ENCODE peak calls at places on chromosomes 12 and 14, in four cellular contexts. L is CD4-positive, alpha-beta T cell; T is lower leg skin; K is A673. F is an unnamed sample.

GRCh38 chr14:72256055-72256454 is 323.8 kb downstream of the RGS6 start:
- DNase-seq in L (no peak), T (no peak), K (no peak), F (no peak)

GRCh38 chr14:20934148-20934762 is 21.0 kb upstream of the RNASE2 start:
- DNase-seq in L (no peak), T (no peak), K (peak; percentile 73), F (no peak)

GRCh38 chr12:39235990-39236767 is 206.7 kb downstream of the KIF21A start:
- DNase-seq in L (no peak), T (no peak), K (no peak), F (no peak)

GRCh38 chr12:112768278-112768677 is 23.3 kb upstream of the RPH3A start:
- DNase-seq in L (no peak), T (no peak), K (no peak), F (no peak)

GRCh38 chr14:24084439-24084838 is 9.7 kb upstream of the PCK2 start:
- DNase-seq in L (no peak), T (no peak), K (no peak), F (no peak)

GRCh38 chr12:58602179-58602578 is 318.1 kb downstream of the LRIG3 start:
- DNase-seq in L (no peak), T (no peak), K (no peak), F (no peak)

GRCh38 chr14:22555573-22556011 is 33.4 kb downstream of the DAD1 start:
- DNase-seq in L (no peak), T (no peak), K (no peak), F (no peak)

GRCh38 chr12:128286970-128287369 is 20.0 kb downstream of the TMEM132C start:
- DNase-seq in L (no peak), T (peak; percentile 89), K (no peak), F (no peak)

GRCh38 chr12:113852695-113853490 is 113.2 kb downstream of the RBM19 start:
- DNase-seq in L (no peak), T (no peak), K (no peak), F (no peak)

GRCh38 chr12:130714091-130714590 is 2.0 kb downstream of the RIMBP2 start:
- DNase-seq in L (no peak), T (peak; percentile 86), K (peak; percentile 54), F (no peak)

GRCh38 chr12:6604254-6605029 is 2.7 kb downstream of the CHD4 start:
- DNase-seq in L (no peak), T (no peak), K (no peak), F (no peak)

DNA sequence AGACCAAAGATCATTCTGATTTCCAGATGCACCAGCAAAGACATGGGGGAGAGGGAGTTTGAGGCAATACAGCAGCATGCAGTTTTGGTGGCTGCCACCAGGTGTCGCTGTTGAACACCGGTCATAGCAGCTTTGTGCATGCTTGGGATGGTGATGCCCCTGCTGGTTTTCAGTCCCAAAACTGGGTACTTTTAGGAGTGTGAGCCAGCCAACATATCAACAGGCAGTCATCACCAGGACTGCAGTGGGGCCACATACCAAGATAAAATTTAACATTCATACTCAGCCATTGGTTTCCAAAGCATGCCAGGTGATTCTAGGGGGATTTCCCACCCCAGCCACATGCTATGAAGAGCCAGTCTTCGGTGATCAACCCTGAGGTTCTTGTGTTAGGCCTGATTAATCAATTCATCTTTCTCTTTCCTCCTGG is 64.2 kb downstream of the PHETA1 start:
- DNase-seq in L (peak; percentile 10), T (no peak), K (peak; percentile 45), F (no peak)
- TF ChIP-seq CTCF in L (peak; percentile 14), T (no peak), K (peak; percentile 78), F (peak; percentile 32)

GRCh38 chr12:107558816-107559382 is 126.7 kb upstream of the PWP1 start:
- DNase-seq in L (no peak), T (peak; percentile 68), K (peak; percentile 7), F (no peak)

GRCh38 chr12:107560906-107561285 is 124.7 kb upstream of the PWP1 start:
- DNase-seq in L (no peak), T (peak; percentile 58), K (no peak), F (peak; percentile 71)

GRCh38 chr12:107558141-107558815 is 127.3 kb upstream of the PWP1 start:
- DNase-seq in L (no peak), T (peak; percentile 49), K (no peak), F (no peak)

GRCh38 chr12:107557589-107558100 is 128.0 kb upstream of the PWP1 start:
- DNase-seq in L (no peak), T (peak; percentile 13), K (no peak), F (no peak)

GRCh38 chr12:107560194-107560905 is 125.2 kb upstream of the PWP1 start:
- DNase-seq in L (no peak), T (peak; percentile 37), K (peak; percentile 73), F (no peak)
- TF ChIP-seq CTCF in L (no peak), T (no peak), K (no peak), F (no peak)

GRCh38 chr14:93033039-93033982 is 82.4 kb downstream of the ITPK1 start:
- DNase-seq in L (no peak), T (no peak), K (no peak), F (no peak)

GRCh38 chr14:93035585-93035916 is 80.2 kb downstream of the ITPK1 start:
- DNase-seq in L (no peak), T (no peak), K (no peak), F (no peak)

GRCh38 chr14:93033983-93034670 is 81.6 kb downstream of the ITPK1 start:
- DNase-seq in L (peak; percentile 8), T (no peak), K (peak; percentile 19), F (no peak)

GRCh38 chr14:93035917-93036651 is 79.6 kb downstream of the ITPK1 start:
- DNase-seq in L (no peak), T (no peak), K (no peak), F (no peak)

DNA sequence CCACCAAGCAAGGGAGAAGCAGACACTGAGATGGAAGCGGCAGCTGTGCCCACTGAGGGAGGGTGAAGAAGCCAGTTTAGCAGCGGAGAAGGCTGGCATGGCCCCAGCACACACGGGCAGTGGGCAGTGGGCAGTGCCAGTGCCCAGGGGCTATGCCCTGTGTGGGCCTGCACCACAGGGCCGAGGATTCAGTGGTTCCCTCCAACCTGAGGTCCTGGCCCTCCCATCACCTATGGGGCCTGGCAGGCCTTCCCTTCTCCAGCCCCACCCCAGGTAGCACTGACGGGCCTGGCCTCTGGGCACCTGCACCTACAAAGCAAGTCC is 81.1 kb downstream of the ITPK1 start:
- DNase-seq in L (no peak), T (no peak), K (no peak), F (no peak)
- TF ChIP-seq CTCF in L (peak; percentile 2), T (no peak), K (no peak), F (no peak)

GRCh38 chr12:80512781-80513180 is 68.7 kb downstream of the PTPRQ start:
- DNase-seq in L (no peak), T (peak; percentile 80), K (no peak), F (no peak)
- TF ChIP-seq CTCF in L (no peak), T (no peak), K (no peak), F (no peak)

GRCh38 chr12:91406920-91407341 is 224.3 kb upstream of the DCN start:
- DNase-seq in L (no peak), T (no peak), K (peak; percentile 44), F (no peak)
- TF ChIP-seq CTCF in L (no peak), T (no peak), K (no peak), F (no peak)

GRCh38 chr14:35229495-35230089 is 62.6 kb upstream of the PSMA6 start:
- DNase-seq in L (no peak), T (no peak), K (peak; percentile 61), F (no peak)
- TF ChIP-seq CTCF in L (peak; percentile 64), T (no peak), K (peak; percentile 68), F (no peak)

GRCh38 chr12:52243774-52244614 is 11.0 kb downstream of the KRT7 start:
- DNase-seq in L (peak; percentile 44), T (peak; percentile 97), K (peak; percentile 27), F (peak; percentile 91)
- TF ChIP-seq CTCF in L (no peak), T (no peak), K (no peak), F (no peak)

DNA sequence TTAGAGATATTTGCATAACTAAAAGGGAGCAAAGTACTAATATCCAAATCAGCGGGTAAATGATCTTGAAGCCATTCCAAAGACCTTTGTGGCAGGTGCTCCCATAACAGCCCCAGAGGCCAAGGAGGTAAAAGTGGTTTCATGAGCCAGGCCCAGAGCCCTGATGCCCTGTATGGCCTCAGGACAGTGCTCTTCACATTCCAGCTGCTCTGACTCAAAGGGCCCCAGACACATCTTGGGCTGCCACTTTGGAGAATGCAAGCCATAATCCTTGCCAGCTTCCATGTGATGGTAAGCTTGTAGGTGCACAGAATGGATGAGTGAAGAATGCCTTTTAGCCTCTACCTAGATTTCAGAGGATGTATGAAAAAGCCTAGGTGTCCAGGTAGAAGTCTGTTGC is 933.4 kb downstream of the SLC16A7 start:
- DNase-seq in L (no peak), T (no peak), K (no peak), F (no peak)
- TF ChIP-seq CTCF in L (no peak), T (no peak), K (no peak), F (no peak)

F was measured in breast epithelium.